ENCODE peak calls at places on chromosomes 6 and 20, in four cellular contexts. S is fibroblast of lung, N is WERI-Rb-1, V is SJSA1. X is an unnamed sample.
A peak's percentile ranks its signal among the peaks of the same experiment; 100 is the strongest.

GRCh38 chr6:125854355-125854754 is 63.6 kb downstream of the NCOA7 start:
- DNase-seq in N (no peak), S (no peak), V (no peak), X (no peak)

GRCh38 chr6:45698046-45698445 is 317.6 kb downstream of the CLIC5 start:
- DNase-seq in N (no peak), V (no peak), S (no peak), X (no peak)

GRCh38 chr20:13638162-13638495 is 603 bp downstream of the TASP1 start:
- DNase-seq in S (no peak), N (no peak), V (no peak), X (no peak)

GRCh38 chr20:22681591-22682248 is 97.3 kb upstream of the FOXA2 start:
- DNase-seq in V (no peak), S (no peak), N (no peak), X (no peak)

GRCh38 chr6:46592046-46592445 is 60.6 kb downstream of the CYP39A1 start:
- DNase-seq in V (no peak), S (no peak), N (no peak), X (no peak)

GRCh38 chr6:39669943-39670342 is 55.3 kb downstream of the KIF6 start:
- DNase-seq in N (no peak), V (no peak), S (no peak), X (no peak)

GRCh38 chr6:164034602-164035140 is 620.2 kb downstream of the QKI start:
- DNase-seq in N (no peak), V (no peak), S (no peak), X (no peak)

GRCh38 chr6:105819774-105820173 is 266.4 kb upstream of the PRDM1 start:
- DNase-seq in V (no peak), N (no peak), S (no peak), X (no peak)

GRCh38 chr20:23049201-23049932 is at the start of gene THBD:
- DNase-seq in N (no peak), V (peak; percentile 75), S (peak; percentile 60), X (peak; percentile 85)

GRCh38 chr6:35742842-35743241 is 6.0 kb downstream of the ARMC12 start:
- DNase-seq in V (no peak), N (no peak), S (no peak), X (peak; percentile 84)

GRCh38 chr6:47759364-47759763 is 22.5 kb upstream of the OPN5 start:
- DNase-seq in N (no peak), V (no peak), S (no peak), X (no peak)

GRCh38 chr20:62522748-62523396 is 47.1 kb upstream of the GATA5 start:
- DNase-seq in N (no peak), S (no peak), V (no peak), X (no peak)

GRCh38 chr6:163354779-163355431 is 59.6 kb upstream of the QKI start:
- DNase-seq in S (no peak), V (no peak), N (no peak), X (no peak)

GRCh38 chr6:50062051-50062450 is 12.3 kb upstream of the DEFB112 start:
- DNase-seq in N (peak; percentile 31), V (no peak), S (peak; percentile 1), X (peak; percentile 52)

DNA sequence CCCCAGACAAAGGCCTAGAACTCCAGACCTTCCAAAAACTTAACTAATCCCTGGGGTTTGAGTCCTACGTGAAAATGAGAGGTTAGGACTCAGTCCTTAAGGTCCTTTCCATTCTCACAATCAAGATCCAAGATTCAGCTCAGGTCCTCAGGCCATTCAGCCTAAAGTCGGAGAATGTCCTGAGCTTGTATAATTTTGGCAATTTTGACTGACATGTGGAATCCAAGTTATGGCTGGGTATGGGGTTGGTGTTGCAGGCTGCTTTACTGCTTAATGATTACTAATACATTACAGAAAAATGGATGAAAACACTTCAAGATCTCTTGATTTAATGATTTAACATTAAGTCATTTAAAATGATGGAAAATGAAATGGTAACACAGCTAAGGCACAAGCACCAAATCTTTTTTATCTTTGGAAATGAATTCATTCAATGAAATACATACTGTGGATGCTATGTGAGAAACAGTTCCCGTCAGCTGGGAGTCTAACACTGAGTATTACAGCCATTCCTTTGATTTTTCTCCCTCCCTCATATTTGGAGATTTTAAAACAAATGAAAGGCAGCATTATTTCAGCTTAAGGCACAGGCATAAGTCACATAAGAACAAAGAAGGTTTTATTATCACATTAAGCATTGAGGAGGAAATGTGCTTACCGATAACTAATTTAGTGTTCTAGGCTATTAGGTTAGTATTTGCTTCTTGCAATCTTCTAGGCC is 1.3 kb downstream of the ARHGAP18 start:
- DNase-seq in S (no peak), V (no peak), N (no peak), X (no peak)
- H3K4me3 ChIP-seq in S (peak overlapping the region; percentile 54), V (peak overlapping the region; percentile 46), N (no peak overlapping the region), X (peak overlapping the region; percentile 89)

GRCh38 chr6:41371461-41371991 is 36.1 kb downstream of the NCR2 start:
- DNase-seq in N (peak; percentile 86), S (peak; percentile 40), V (no peak), X (peak; percentile 88)
- H3K27me3 ChIP-seq in N (peaks cover 78% of the 10 kb centered on the region), S (peaks cover 49% of the 10 kb centered on the region), V (no peaks in the 10 kb centered on the region), X (peaks cover 87% of the 10 kb centered on the region)

GRCh38 chr6:115894426-115894992 is 166.2 kb downstream of the FRK start:
- DNase-seq in N (no peak), S (no peak), V (no peak), X (no peak)
- H3K4me3 ChIP-seq in N (no peak overlapping the region), S (no peak overlapping the region), V (no peak overlapping the region), X (no peak overlapping the region)

DNA sequence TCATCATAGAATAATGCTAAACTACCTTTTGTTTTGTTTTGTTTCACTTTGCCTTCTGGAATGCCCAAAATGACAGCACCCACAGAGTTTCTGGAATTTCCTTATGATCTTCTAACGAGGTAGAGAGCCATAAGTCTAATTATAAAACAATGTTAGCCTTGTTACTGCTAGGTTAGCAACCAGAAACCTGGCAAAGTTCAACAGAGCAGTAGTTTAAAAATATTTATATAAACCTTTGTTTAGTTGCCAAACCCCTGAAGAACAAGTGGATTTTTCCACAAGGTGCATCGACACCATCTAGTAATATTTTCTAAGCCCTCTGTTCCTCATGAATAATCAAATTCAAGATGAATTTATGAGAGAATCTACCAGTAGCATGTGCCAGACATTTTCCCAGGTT is 27.6 kb upstream of the IPCEF1 start:
- DNase-seq in N (no peak), S (no peak), V (no peak), X (no peak)
- H3K27me3 ChIP-seq in N (no peaks in the 10 kb centered on the region), S (no peaks in the 10 kb centered on the region), V (no peaks in the 10 kb centered on the region), X (no peaks in the 10 kb centered on the region)

X was measured in endodermal cell.